ENCODE peak calls at places on chromosome 3, in four cellular contexts. One of them, this sample, is unnamed.

GRCh38 chr3:52517796-52518722 is 15.6 kb downstream of the NT5DC2 start:
- DNase-seq in spleen: no peak
- DNase-seq in T-helper 1 cell: no peak
- DNase-seq in stimulated activated CD8-positive, alpha-beta memory T cell treated with anti-CD3 and anti-CD28 coated beads, Interleukin-2, amount 100 ng/mL, for 48 hours: no peak
- DNase-seq in this sample: no peak

GRCh38 chr3:111496894-111497559 is 45.0 kb upstream of the CD96 start:
- DNase-seq in spleen: no peak
- DNase-seq in T-helper 1 cell: no peak
- DNase-seq in stimulated activated CD8-positive, alpha-beta memory T cell treated with anti-CD3 and anti-CD28 coated beads, Interleukin-2, amount 100 ng/mL, for 48 hours: no peak
- DNase-seq in this sample: no peak

GRCh38 chr3:134232146-134232545 is 18.5 kb downstream of the RYK start:
- DNase-seq in spleen: no peak
- DNase-seq in T-helper 1 cell: no peak
- DNase-seq in stimulated activated CD8-positive, alpha-beta memory T cell treated with anti-CD3 and anti-CD28 coated beads, Interleukin-2, amount 100 ng/mL, for 48 hours: no peak
- DNase-seq in this sample: no peak

GRCh38 chr3:16338124-16338523 is 73.1 kb downstream of the OXNAD1 start:
- DNase-seq in spleen: peak
- DNase-seq in T-helper 1 cell: no peak
- DNase-seq in stimulated activated CD8-positive, alpha-beta memory T cell treated with anti-CD3 and anti-CD28 coated beads, Interleukin-2, amount 100 ng/mL, for 48 hours: peak
- DNase-seq in this sample: no peak

GRCh38 chr3:8540456-8540855 is 38.8 kb downstream of the LMCD1 start:
- DNase-seq in spleen: no peak
- DNase-seq in T-helper 1 cell: no peak
- DNase-seq in stimulated activated CD8-positive, alpha-beta memory T cell treated with anti-CD3 and anti-CD28 coated beads, Interleukin-2, amount 100 ng/mL, for 48 hours: no peak
- DNase-seq in this sample: no peak

GRCh38 chr3:41673643-41674042 is 288.3 kb downstream of the ULK4 start:
- DNase-seq in spleen: no peak
- DNase-seq in T-helper 1 cell: no peak
- DNase-seq in stimulated activated CD8-positive, alpha-beta memory T cell treated with anti-CD3 and anti-CD28 coated beads, Interleukin-2, amount 100 ng/mL, for 48 hours: no peak
- DNase-seq in this sample: no peak

GRCh38 chr3:19013879-19014278 is 134.4 kb upstream of the KCNH8 start:
- DNase-seq in spleen: no peak
- DNase-seq in T-helper 1 cell: no peak
- DNase-seq in stimulated activated CD8-positive, alpha-beta memory T cell treated with anti-CD3 and anti-CD28 coated beads, Interleukin-2, amount 100 ng/mL, for 48 hours: no peak
- DNase-seq in this sample: no peak

GRCh38 chr3:98209244-98209643 is 42.7 kb downstream of the OR5H15 start:
- DNase-seq in spleen: no peak
- DNase-seq in T-helper 1 cell: no peak
- DNase-seq in stimulated activated CD8-positive, alpha-beta memory T cell treated with anti-CD3 and anti-CD28 coated beads, Interleukin-2, amount 100 ng/mL, for 48 hours: no peak
- DNase-seq in this sample: no peak

GRCh38 chr3:102532901-102533300 is 98.1 kb downstream of the ZPLD1 start:
- DNase-seq in spleen: no peak
- DNase-seq in T-helper 1 cell: no peak
- DNase-seq in stimulated activated CD8-positive, alpha-beta memory T cell treated with anti-CD3 and anti-CD28 coated beads, Interleukin-2, amount 100 ng/mL, for 48 hours: no peak
- DNase-seq in this sample: no peak

GRCh38 chr3:194871143-194871863 is 185.6 kb downstream of the FAM43A start:
- DNase-seq in spleen: peak
- DNase-seq in T-helper 1 cell: no peak
- DNase-seq in stimulated activated CD8-positive, alpha-beta memory T cell treated with anti-CD3 and anti-CD28 coated beads, Interleukin-2, amount 100 ng/mL, for 48 hours: no peak
- DNase-seq in this sample: no peak

GRCh38 chr3:102190340-102190723 is 244.5 kb upstream of the ZPLD1 start:
- DNase-seq in spleen: no peak
- DNase-seq in T-helper 1 cell: no peak
- DNase-seq in stimulated activated CD8-positive, alpha-beta memory T cell treated with anti-CD3 and anti-CD28 coated beads, Interleukin-2, amount 100 ng/mL, for 48 hours: no peak
- DNase-seq in this sample: no peak

GRCh38 chr3:196868297-196868661 is 559 bp downstream of the SENP5 start:
- DNase-seq in spleen: no peak
- DNase-seq in T-helper 1 cell: no peak
- DNase-seq in stimulated activated CD8-positive, alpha-beta memory T cell treated with anti-CD3 and anti-CD28 coated beads, Interleukin-2, amount 100 ng/mL, for 48 hours: peak
- DNase-seq in this sample: peak

GRCh38 chr3:182241777-182242556 is 530.2 kb downstream of the SOX2 start:
- DNase-seq in spleen: no peak
- DNase-seq in T-helper 1 cell: no peak
- DNase-seq in stimulated activated CD8-positive, alpha-beta memory T cell treated with anti-CD3 and anti-CD28 coated beads, Interleukin-2, amount 100 ng/mL, for 48 hours: no peak
- DNase-seq in this sample: no peak

GRCh38 chr3:133894334-133895207 is 1.1 kb downstream of the RAB6B start:
- DNase-seq in spleen: no peak
- DNase-seq in T-helper 1 cell: no peak
- DNase-seq in stimulated activated CD8-positive, alpha-beta memory T cell treated with anti-CD3 and anti-CD28 coated beads, Interleukin-2, amount 100 ng/mL, for 48 hours: no peak
- DNase-seq in this sample: no peak

GRCh38 chr3:100044369-100044768 is 69.9 kb downstream of the FILIP1L start:
- DNase-seq in spleen: no peak
- DNase-seq in T-helper 1 cell: no peak
- DNase-seq in stimulated activated CD8-positive, alpha-beta memory T cell treated with anti-CD3 and anti-CD28 coated beads, Interleukin-2, amount 100 ng/mL, for 48 hours: no peak
- DNase-seq in this sample: no peak

GRCh38 chr3:114569186-114569585 is 275.4 kb downstream of the TIGIT start:
- DNase-seq in spleen: no peak
- DNase-seq in T-helper 1 cell: no peak
- DNase-seq in stimulated activated CD8-positive, alpha-beta memory T cell treated with anti-CD3 and anti-CD28 coated beads, Interleukin-2, amount 100 ng/mL, for 48 hours: no peak
- DNase-seq in this sample: no peak

GRCh38 chr3:95036526-95037021 is 973.7 kb downstream of the NSUN3 start:
- DNase-seq in spleen: no peak
- DNase-seq in T-helper 1 cell: no peak
- DNase-seq in stimulated activated CD8-positive, alpha-beta memory T cell treated with anti-CD3 and anti-CD28 coated beads, Interleukin-2, amount 100 ng/mL, for 48 hours: no peak
- DNase-seq in this sample: no peak

GRCh38 chr3:160078533-160078932 is 89.9 kb downstream of the IL12A start:
- DNase-seq in spleen: no peak
- DNase-seq in T-helper 1 cell: no peak
- DNase-seq in stimulated activated CD8-positive, alpha-beta memory T cell treated with anti-CD3 and anti-CD28 coated beads, Interleukin-2, amount 100 ng/mL, for 48 hours: no peak
- DNase-seq in this sample: no peak

GRCh38 chr3:52422669-52423068 is 22.2 kb downstream of the SEMA3G start:
- DNase-seq in spleen: peak
- DNase-seq in T-helper 1 cell: no peak
- DNase-seq in stimulated activated CD8-positive, alpha-beta memory T cell treated with anti-CD3 and anti-CD28 coated beads, Interleukin-2, amount 100 ng/mL, for 48 hours: no peak
- DNase-seq in this sample: no peak

GRCh38 chr3:68793750-68794149 is 138.6 kb downstream of the TAFA4 start:
- DNase-seq in spleen: no peak
- DNase-seq in T-helper 1 cell: no peak
- DNase-seq in stimulated activated CD8-positive, alpha-beta memory T cell treated with anti-CD3 and anti-CD28 coated beads, Interleukin-2, amount 100 ng/mL, for 48 hours: no peak
- DNase-seq in this sample: no peak

GRCh38 chr3:190076601-190077444 is 43.9 kb downstream of the P3H2 start:
- DNase-seq in spleen: no peak
- DNase-seq in T-helper 1 cell: no peak
- DNase-seq in stimulated activated CD8-positive, alpha-beta memory T cell treated with anti-CD3 and anti-CD28 coated beads, Interleukin-2, amount 100 ng/mL, for 48 hours: no peak
- DNase-seq in this sample: no peak

GRCh38 chr3:115336836-115337235 is 189.7 kb upstream of the ZBTB20 start:
- DNase-seq in spleen: no peak
- DNase-seq in T-helper 1 cell: no peak
- DNase-seq in stimulated activated CD8-positive, alpha-beta memory T cell treated with anti-CD3 and anti-CD28 coated beads, Interleukin-2, amount 100 ng/mL, for 48 hours: no peak
- DNase-seq in this sample: no peak

GRCh38 chr3:66484106-66484857 is 16.5 kb downstream of the LRIG1 start:
- DNase-seq in spleen: no peak
- DNase-seq in T-helper 1 cell: no peak
- DNase-seq in stimulated activated CD8-positive, alpha-beta memory T cell treated with anti-CD3 and anti-CD28 coated beads, Interleukin-2, amount 100 ng/mL, for 48 hours: no peak
- DNase-seq in this sample: no peak

GRCh38 chr3:23356923-23357322 is 153.8 kb downstream of the UBE2E2 start:
- DNase-seq in spleen: no peak
- DNase-seq in T-helper 1 cell: no peak
- DNase-seq in stimulated activated CD8-positive, alpha-beta memory T cell treated with anti-CD3 and anti-CD28 coated beads, Interleukin-2, amount 100 ng/mL, for 48 hours: no peak
- DNase-seq in this sample: no peak